ENCODE peak calls at places on chromosomes 13 and 19, in nine cellular contexts. N, D, P, S, A, Q, F, T and Y are unnamed samples.

GRCh38 chr19:17172624-17173345 is 42.4 kb upstream of the USE1 start:
- DNase-seq in N (no peak), D (no peak), P (no peak), S (no peak), A (no peak), Q (no peak), F (no peak), T (no peak), Y (no peak)

GRCh38 chr13:28819748-28820098 is 416 bp upstream of the MTUS2 start:
- DNase-seq in N (peak; percentile 32), D (peak; percentile 15), P (no peak), S (peak; percentile 13), A (no peak), Q (peak; percentile 27), F (peak; percentile 30), T (no peak), Y (no peak)

GRCh38 chr19:49210108-49210900 is 52.7 kb downstream of the TRPM4 start:
- DNase-seq in N (no peak), D (no peak), P (peak; percentile 75), S (no peak), A (peak; percentile 33), Q (no peak), F (no peak), T (no peak), Y (no peak)

GRCh38 chr19:38862321-38863059 is 12.7 kb upstream of the HNRNPL start:
- DNase-seq in N (no peak), D (no peak), P (peak; percentile 69), S (no peak), A (no peak), Q (no peak), F (peak; percentile 29), T (peak; percentile 48), Y (no peak)

GRCh38 chr13:98203641-98204326 is 26.7 kb upstream of the RNF113B start:
- DNase-seq in N (no peak), D (no peak), P (no peak), S (no peak), A (no peak), Q (no peak), F (peak; percentile 69), T (no peak), Y (no peak)

GRCh38 chr13:111516712-111517640 is 196.5 kb downstream of the TEX29 start:
- DNase-seq in N (no peak), D (no peak), P (no peak), S (no peak), A (no peak), Q (no peak), F (no peak), T (no peak), Y (no peak)

GRCh38 chr19:19461671-19462622 is 53.4 kb downstream of the TSSK6 start:
- DNase-seq in N (no peak), D (no peak), P (peak; percentile 84), S (no peak), A (no peak), Q (peak; percentile 79), F (peak; percentile 44), T (peak; percentile 44), Y (no peak)

GRCh38 chr19:38386300-38386967 is 1.4 kb downstream of the GGN start:
- DNase-seq in N (no peak), D (no peak), P (no peak), S (no peak), A (no peak), Q (no peak), F (no peak), T (no peak), Y (no peak)

DNA sequence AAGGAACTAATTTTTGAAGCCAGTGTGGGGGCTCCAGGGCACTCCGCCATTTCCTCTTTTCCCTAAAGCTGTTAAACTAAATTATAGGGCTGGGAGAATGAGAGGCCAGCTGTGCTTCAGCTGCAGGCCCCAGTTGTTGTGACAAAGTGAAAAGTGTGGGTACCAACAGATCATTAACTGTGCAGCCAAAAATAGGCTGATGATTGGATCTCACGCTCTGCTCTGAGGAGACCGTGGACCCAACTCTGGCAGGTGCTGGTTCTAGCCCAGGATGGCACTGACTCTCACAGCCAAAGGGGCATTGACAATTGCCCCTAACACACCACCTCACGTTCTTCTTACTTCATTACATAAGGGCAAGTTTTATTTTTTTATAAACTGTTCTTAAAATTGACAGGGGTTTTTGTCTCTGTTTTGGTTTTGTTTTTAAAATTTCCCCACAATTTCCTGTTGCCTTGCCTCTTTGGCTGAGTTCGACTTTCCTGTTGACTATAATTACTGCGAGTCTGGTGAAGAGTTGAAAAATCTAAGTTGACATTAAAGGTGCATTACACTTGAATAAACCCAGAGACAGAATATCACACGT is 391.0 kb downstream of the FGF9 start:
- DNase-seq in N (no peak), D (no peak), P (no peak), S (no peak), A (no peak), Q (no peak), F (no peak), T (no peak), Y (no peak)
- H3K27ac ChIP-seq in N (no peak overlapping the region), D (no peak overlapping the region), P (peak overlapping the region; percentile 29), S (peak overlapping the region; percentile 77), A (peak overlapping the region; percentile 50), Q (no peak overlapping the region), F (no peak overlapping the region), T (no peak overlapping the region), Y (no peak overlapping the region)

DNA sequence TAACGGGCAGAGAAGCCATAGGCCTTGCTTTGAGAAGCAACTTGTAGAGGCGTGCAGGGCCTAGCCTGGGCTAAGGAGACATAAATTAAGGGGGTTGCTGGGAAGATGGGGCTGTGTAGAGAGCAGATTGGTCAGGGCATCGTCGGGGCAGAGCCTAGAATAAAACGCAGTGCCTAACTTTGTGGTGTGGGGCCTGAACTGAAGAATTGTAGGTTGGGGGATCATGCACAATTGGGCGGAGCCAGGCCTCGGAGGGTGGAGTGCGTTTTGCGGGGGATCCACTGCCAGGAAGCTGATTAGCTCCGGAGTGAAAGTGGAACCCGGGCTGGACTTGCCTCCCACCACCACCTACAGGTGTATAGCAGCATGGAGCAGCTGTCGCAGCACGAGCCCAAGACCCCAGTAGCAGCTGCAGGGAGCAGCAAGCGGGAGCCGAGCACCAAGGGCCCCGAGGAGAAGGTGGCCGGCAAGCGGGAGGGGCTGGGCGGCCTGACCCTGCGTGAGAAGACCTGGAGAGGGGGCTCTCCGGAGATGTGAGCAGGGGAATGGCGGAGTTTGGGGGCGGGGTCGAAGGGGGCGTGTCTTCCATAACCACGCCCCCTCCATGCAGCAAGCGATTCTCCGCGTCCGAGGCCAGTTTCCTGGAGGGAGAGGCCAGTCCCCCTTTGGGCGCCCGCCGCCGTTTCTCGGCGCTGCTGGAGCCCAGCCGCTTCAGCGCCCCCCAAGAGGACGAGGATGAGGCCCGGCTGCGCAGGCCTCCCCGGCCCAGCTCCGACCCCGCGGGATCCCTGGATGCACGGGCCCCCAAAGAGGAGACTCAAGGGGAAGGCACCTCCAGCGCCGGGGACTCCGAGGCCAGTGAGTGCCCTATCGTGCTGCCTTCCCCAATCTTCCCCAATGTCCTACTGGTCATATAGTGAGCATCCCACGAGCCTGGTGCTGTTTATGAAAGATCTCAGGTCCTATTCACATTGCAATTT is 13.8 kb downstream of the DNASE2 start:
- DNase-seq in N (peak; percentile 43), D (no peak), P (peak; percentile 70), S (peak; percentile 60), A (no peak), Q (peak; percentile 73), F (peak; percentile 43), T (no peak), Y (no peak)
- TF ChIP-seq CTCF in N (no peak), D (no peak), P (no peak), S (no peak), A (no peak), Q (no peak), F (no peak), T (no peak), Y (peak; percentile 5)

DNA sequence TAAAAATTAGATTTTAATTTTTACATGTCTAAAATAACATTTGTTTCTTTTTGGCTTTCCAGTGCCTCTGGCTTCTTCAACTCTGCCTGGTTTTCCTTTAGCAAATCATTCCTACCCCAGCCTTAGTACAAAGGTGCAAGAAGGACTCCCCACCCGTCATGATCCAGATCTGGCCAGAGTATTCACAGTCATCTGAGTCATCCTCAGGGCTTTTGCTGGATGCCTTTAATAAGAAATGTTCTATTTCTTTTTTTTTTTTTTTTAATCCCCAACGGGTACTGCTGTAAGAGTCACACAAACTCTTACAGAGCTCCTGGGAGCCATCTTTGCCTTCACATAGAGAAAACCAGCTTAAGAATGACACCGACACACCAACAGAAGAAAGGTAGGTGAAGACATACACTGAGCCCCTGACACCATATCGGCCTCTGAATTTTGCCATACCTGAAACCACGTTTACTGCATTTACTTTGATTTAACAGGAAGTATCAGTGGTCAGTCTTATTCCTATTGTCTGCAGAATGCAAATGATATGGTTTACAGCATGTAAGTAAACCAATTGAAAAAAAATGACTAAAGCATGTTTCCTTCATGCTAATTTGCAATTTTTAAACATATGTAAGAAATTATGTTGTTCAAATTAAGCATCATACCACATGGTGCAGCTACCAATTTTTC is 184.4 kb downstream of the NALCN start:
- DNase-seq in N (peak; percentile 35), D (no peak), P (no peak), S (no peak), A (no peak), Q (no peak), F (peak; percentile 47), T (no peak), Y (peak; percentile 18)
- H3K4me1 ChIP-seq in N (no peaks in the 10 kb centered on the region), D (no peaks in the 10 kb centered on the region), P (no peaks in the 10 kb centered on the region), S (no peaks in the 10 kb centered on the region), A (no peaks in the 10 kb centered on the region), Q (no peaks in the 10 kb centered on the region), F (no peaks in the 10 kb centered on the region), T (no peaks in the 10 kb centered on the region), Y (no peaks in the 10 kb centered on the region)

GRCh38 chr13:48635478-48635877 is 18.3 kb upstream of the CYSLTR2 start:
- DNase-seq in N (no peak), D (no peak), P (no peak), S (no peak), A (no peak), Q (no peak), F (no peak), T (no peak), Y (no peak)

GRCh38 chr13:48633695-48634094 is 20.0 kb upstream of the CYSLTR2 start:
- DNase-seq in N (no peak), D (no peak), P (no peak), S (no peak), A (no peak), Q (no peak), F (no peak), T (no peak), Y (no peak)

GRCh38 chr13:48637601-48638000 is 16.1 kb upstream of the CYSLTR2 start:
- DNase-seq in N (no peak), D (no peak), P (no peak), S (no peak), A (no peak), Q (no peak), F (no peak), T (no peak), Y (no peak)

GRCh38 chr13:48634631-48635030 is 19.1 kb upstream of the CYSLTR2 start:
- DNase-seq in N (no peak), D (no peak), P (no peak), S (no peak), A (no peak), Q (no peak), F (no peak), T (no peak), Y (no peak)

DNA sequence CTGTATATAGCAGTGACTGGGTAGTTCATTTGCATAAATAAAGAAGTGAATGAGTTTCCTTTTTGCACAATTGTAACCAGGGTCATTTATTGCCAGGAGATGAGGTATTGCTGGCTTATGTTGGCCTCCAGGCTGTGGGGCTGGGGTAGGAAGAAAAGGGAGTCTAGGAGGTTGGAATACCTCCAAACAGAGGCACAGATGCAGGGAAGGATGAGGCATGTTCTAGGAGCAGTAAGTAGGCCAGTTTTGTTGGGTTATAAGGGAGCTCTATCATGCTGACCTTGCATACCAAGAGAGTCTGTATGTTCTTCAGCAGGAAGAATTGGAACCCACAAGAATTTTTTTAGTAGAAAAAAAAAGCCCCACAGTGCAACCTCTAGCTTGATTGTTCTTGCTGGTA is 17.2 kb upstream of the CYSLTR2 start:
- DNase-seq in N (peak; percentile 31), D (no peak), P (no peak), S (no peak), A (no peak), Q (no peak), F (peak; percentile 87), T (no peak), Y (peak; percentile 61)
- H3K27ac ChIP-seq in N (no peak overlapping the region), D (no peak overlapping the region), P (no peak overlapping the region), S (no peak overlapping the region), A (no peak overlapping the region), Q (no peak overlapping the region), F (no peak overlapping the region), T (no peak overlapping the region), Y (no peak overlapping the region)